ENCODE peak calls at places on chromosomes 1 and 21, in ten cellular contexts. O, V, I, T, X, B, J, M, S and L are unnamed samples.

GRCh38 chr1:43324810-43325209 is 12.8 kb upstream of the MPL start:
- DNase-seq in O (no peak), B (no peak), T (no peak), X (no peak), I (no peak), M (no peak), V (no peak), S (no peak), J (no peak), L (no peak)

GRCh38 chr1:39003787-39004186 is 12.7 kb downstream of the AKIRIN1 start:
- DNase-seq in S (no peak), J (no peak), I (no peak), M (no peak), O (no peak), B (no peak), X (no peak), T (no peak), V (no peak), L (no peak)

GRCh38 chr1:243253927-243254232 is 1.2 kb downstream of the CEP170 start:
- DNase-seq in J (peak; percentile 22), O (no peak), T (no peak), I (no peak), M (no peak), B (peak; percentile 41), V (no peak), S (no peak), X (no peak), L (no peak)

GRCh38 chr21:31366825-31367224 is 22.8 kb upstream of the TIAM1 start:
- DNase-seq in X (no peak), M (no peak), I (peak; percentile 71), T (no peak), O (peak; percentile 97), B (no peak), J (peak; percentile 96), S (peak; percentile 84), V (peak; percentile 96), L (no peak)

GRCh38 chr1:32275424-32275823 is 16.5 kb upstream of the HDAC1 start:
- DNase-seq in M (no peak), I (no peak), S (no peak), O (no peak), X (no peak), J (peak; percentile 21), B (no peak), T (no peak), V (peak; percentile 23), L (no peak)

GRCh38 chr21:41196990-41197389 is 29.0 kb downstream of the BACE2 start:
- DNase-seq in I (no peak), B (no peak), S (no peak), O (peak; percentile 54), J (peak; percentile 35), X (no peak), M (no peak), T (no peak), V (peak; percentile 14), L (no peak)

GRCh38 chr1:1440941-1441888 is 5.7 kb downstream of the VWA1 start:
- DNase-seq in S (no peak), T (peak; percentile 57), I (peak; percentile 67), B (peak; percentile 11), O (peak; percentile 42), V (no peak), M (peak; percentile 73), J (no peak), X (peak; percentile 72), L (no peak)

GRCh38 chr1:87404306-87404705 is 75.6 kb downstream of the LMO4 start:
- DNase-seq in J (peak; percentile 41), I (no peak), M (no peak), O (no peak), V (no peak), S (no peak), X (no peak), T (no peak), B (no peak), L (no peak)

GRCh38 chr1:234564035-234565029 is 45.6 kb downstream of the IRF2BP2 start:
- DNase-seq in M (no peak), X (no peak), J (peak; percentile 100), V (peak; percentile 95), S (no peak), T (no peak), O (peak; percentile 100), I (peak; percentile 83), B (no peak), L (no peak)

GRCh38 chr1:168437821-168438220 is 106.0 kb downstream of the XCL2 start:
- DNase-seq in B (no peak), S (no peak), J (no peak), M (no peak), I (no peak), O (peak; percentile 61), V (no peak), X (no peak), T (no peak), L (no peak)

GRCh38 chr1:243483084-243483845 is 227.4 kb downstream of the SDCCAG8 start:
- DNase-seq in S (no peak), T (no peak), B (no peak), O (no peak), M (no peak), X (no peak), V (no peak), I (no peak), J (no peak), L (no peak)

GRCh38 chr1:58249729-58250586 is 296.6 kb downstream of the OMA1 start:
- DNase-seq in M (no peak), J (peak; percentile 25), T (no peak), I (peak; percentile 12), B (no peak), S (no peak), V (peak; percentile 45), X (no peak), O (no peak), L (no peak)

GRCh38 chr1:12143631-12144155 is 23.1 kb upstream of the TNFRSF1B start:
- DNase-seq in J (peak; percentile 95), B (no peak), I (peak; percentile 83), V (peak; percentile 97), O (peak; percentile 98), M (peak; percentile 87), S (peak; percentile 90), T (no peak), X (peak; percentile 80), L (peak; percentile 89)

GRCh38 chr1:212234431-212235298 is 50.5 kb upstream of the PPP2R5A start:
- DNase-seq in I (peak; percentile 82), S (peak; percentile 64), O (peak; percentile 99), X (no peak), J (peak; percentile 96), B (peak; percentile 28), T (no peak), M (no peak), V (peak; percentile 94), L (no peak)

GRCh38 chr21:42080788-42081083 is 9.6 kb downstream of the UMODL1 start:
- DNase-seq in B (no peak), M (no peak), V (peak; percentile 85), T (no peak), I (no peak), O (peak; percentile 46), J (peak; percentile 72), X (no peak), S (no peak), L (no peak)

GRCh38 chr1:240111558-240111957 is 19.9 kb downstream of the FMN2 start:
- DNase-seq in T (no peak), M (no peak), V (no peak), X (no peak), I (no peak), B (no peak), S (no peak), O (no peak), J (no peak), L (no peak)

GRCh38 chr1:67755619-67756018 is 70.6 kb downstream of the GADD45A start:
- DNase-seq in J (no peak), O (no peak), T (no peak), M (no peak), I (no peak), B (peak; percentile 70), V (no peak), S (no peak), X (no peak), L (no peak)

GRCh38 chr21:38126677-38127271 is 130.0 kb upstream of the KCNJ15 start:
- DNase-seq in S (no peak), M (peak; percentile 65), J (peak; percentile 61), I (peak; percentile 31), X (peak; percentile 53), B (peak; percentile 62), V (peak; percentile 49), O (peak; percentile 78), T (no peak), L (peak; percentile 72)

GRCh38 chr21:27146268-27146667 is 179.4 kb upstream of the ADAMTS5 start:
- DNase-seq in X (no peak), O (no peak), I (no peak), J (no peak), S (no peak), M (no peak), V (no peak), T (no peak), B (no peak), L (no peak)

GRCh38 chr1:160607051-160608032 is 28.0 kb upstream of the CD84 start:
- DNase-seq in B (peak; percentile 3), V (peak; percentile 85), O (peak; percentile 85), I (peak; percentile 51), S (peak; percentile 20), X (no peak), M (no peak), J (peak; percentile 83), T (peak; percentile 25), L (no peak)

GRCh38 chr1:66478116-66478515 is 55.8 kb upstream of the SGIP1 start:
- DNase-seq in J (peak; percentile 83), M (no peak), S (no peak), X (no peak), V (peak; percentile 81), T (no peak), B (no peak), O (peak; percentile 74), I (peak; percentile 44), L (no peak)

GRCh38 chr1:156922986-156923564 is 2.6 kb downstream of the LRRC71 start:
- DNase-seq in B (peak; percentile 67), M (no peak), S (no peak), O (peak; percentile 35), I (no peak), X (no peak), V (no peak), J (no peak), T (no peak), L (no peak)

GRCh38 chr1:184624051-184624450 is 130.6 kb downstream of the EDEM3 start:
- DNase-seq in J (peak; percentile 58), V (no peak), I (no peak), O (peak; percentile 98), B (no peak), S (no peak), M (no peak), X (no peak), T (no peak), L (no peak)

GRCh38 chr1:243549108-243549507 is 293.3 kb downstream of the SDCCAG8 start:
- DNase-seq in T (no peak), X (no peak), I (no peak), V (peak; percentile 93), O (peak; percentile 19), S (peak; percentile 36), J (peak; percentile 84), M (no peak), B (no peak), L (no peak)

GRCh38 chr1:63973005-63973419 is 199.2 kb downstream of the ROR1 start:
- DNase-seq in V (no peak), T (no peak), J (no peak), I (no peak), B (no peak), S (no peak), M (no peak), X (no peak), O (no peak), L (no peak)

GRCh38 chr1:226946841-226947240 is 6.7 kb downstream of the COQ8A start:
- DNase-seq in M (no peak), I (no peak), O (no peak), J (no peak), B (no peak), X (no peak), S (no peak), T (no peak), V (no peak), L (no peak)

GRCh38 chr1:36658838-36659237 is 176.1 kb upstream of the CSF3R start:
- DNase-seq in M (no peak), J (no peak), O (no peak), I (no peak), V (no peak), S (no peak), T (no peak), B (no peak), X (no peak), L (no peak)

GRCh38 chr1:80099713-80100112 is 1093.2 kb upstream of the ADGRL4 start:
- DNase-seq in J (no peak), O (no peak), X (no peak), T (no peak), V (no peak), S (no peak), B (no peak), I (no peak), M (no peak), L (no peak)